ENCODE peak calls at places on chromosomes 2 and 18, in six cellular contexts. X is left ventricle myocardium inferior, A is HEK293T, U is Calu3, G is GDM1, E is RCC 7860. I is an unnamed sample.

GRCh38 chr2:240703417-240704341 is 12.0 kb downstream of the AQP12A start:
- DNase-seq in X (peak; percentile 6), A (no peak), U (no peak), G (no peak), E (no peak), I (no peak)

GRCh38 chr2:37307500-37307899 is 17.1 kb downstream of the PRKD3 start:
- DNase-seq in X (no peak), A (no peak), U (no peak), G (no peak), E (no peak), I (no peak)

GRCh38 chr2:24818721-24819167 is 25.5 kb downstream of the CENPO start:
- DNase-seq in X (no peak), A (no peak), U (no peak), G (no peak), E (no peak), I (no peak)

GRCh38 chr2:127887452-127888219 is 1.9 kb upstream of the AMMECR1L start:
- DNase-seq in X (no peak), A (no peak), U (no peak), G (no peak), E (no peak), I (no peak)

GRCh38 chr2:9232886-9233285 is 26.3 kb downstream of the ASAP2 start:
- DNase-seq in X (no peak), A (no peak), U (no peak), G (no peak), E (peak; percentile 84), I (no peak)

GRCh38 chr2:219358170-219359075 is 25.9 kb upstream of the RESP18 start:
- DNase-seq in X (no peak), A (no peak), U (no peak), G (no peak), E (no peak), I (peak; percentile 15)

GRCh38 chr2:200288670-200289429 is 17.6 kb upstream of the SPATS2L start:
- DNase-seq in X (no peak), A (no peak), U (no peak), G (no peak), E (no peak), I (no peak)

GRCh38 chr2:209633911-209634310 is 137.7 kb upstream of the UNC80 start:
- DNase-seq in X (no peak), A (no peak), U (no peak), G (no peak), E (no peak), I (no peak)

GRCh38 chr2:30230479-30230854 is 867 bp upstream of the LBH start:
- DNase-seq in X (peak; percentile 48), A (no peak), U (no peak), G (no peak), E (no peak), I (no peak)

GRCh38 chr18:31686572-31686971 is 2.2 kb upstream of the B4GALT6 start:
- DNase-seq in X (no peak), A (no peak), U (no peak), G (no peak), E (no peak), I (no peak)

GRCh38 chr2:26401739-26402541 is at the start of gene DRC1:
- DNase-seq in X (peak; percentile 53), A (peak; percentile 95), U (peak; percentile 88), G (no peak), E (no peak), I (peak; percentile 88)

GRCh38 chr2:68482296-68482695 is 14.9 kb downstream of the APLF start:
- DNase-seq in X (no peak), A (no peak), U (no peak), G (no peak), E (no peak), I (no peak)

GRCh38 chr2:160305081-160305750 is 105.1 kb upstream of the ITGB6 start:
- DNase-seq in X (no peak), A (no peak), U (no peak), G (no peak), E (peak; percentile 47), I (no peak)

GRCh38 chr2:232339121-232340081 is 39.1 kb upstream of the ALPP start:
- DNase-seq in X (peak; percentile 11), A (no peak), U (no peak), G (no peak), E (no peak), I (no peak)

GRCh38 chr2:234964631-234965461 is 13.0 kb downstream of the SH3BP4 start:
- DNase-seq in X (no peak), A (no peak), U (no peak), G (no peak), E (peak; percentile 47), I (no peak)

GRCh38 chr2:20595439-20596192 is 55.3 kb downstream of the HS1BP3 start:
- DNase-seq in X (no peak), A (no peak), U (no peak), G (no peak), E (peak; percentile 96), I (no peak)

GRCh38 chr2:4140284-4140962 is 437.0 kb downstream of the DCDC2C start:
- DNase-seq in X (no peak), A (no peak), U (no peak), G (no peak), E (no peak), I (no peak)

GRCh38 chr18:50955246-50955645 is 12.6 kb upstream of the ELAC1 start:
- DNase-seq in X (no peak), A (no peak), U (no peak), G (no peak), E (no peak), I (no peak)

GRCh38 chr2:73290049-73290839 is 3.1 kb downstream of the EGR4 start:
- DNase-seq in X (no peak), A (peak; percentile 49), U (peak; percentile 65), G (peak; percentile 30), E (peak; percentile 23), I (peak; percentile 70)

GRCh38 chr2:168424112-168424951 is 31.7 kb upstream of the CERS6 start:
- DNase-seq in X (no peak), A (no peak), U (no peak), G (no peak), E (no peak), I (no peak)

GRCh38 chr2:223196331-223196730 is 144.3 kb downstream of the KCNE4 start:
- DNase-seq in X (no peak), A (no peak), U (no peak), G (no peak), E (no peak), I (no peak)

GRCh38 chr2:10619643-10620042 is 70.1 kb downstream of the NOL10 start:
- DNase-seq in X (no peak), A (no peak), U (no peak), G (no peak), E (no peak), I (no peak)

GRCh38 chr2:113703404-113704299 is 52.8 kb downstream of the SLC35F5 start:
- DNase-seq in X (no peak), A (no peak), U (no peak), G (no peak), E (no peak), I (no peak)

GRCh38 chr2:46770622-46771021 is 145.0 kb downstream of the MCFD2 start:
- DNase-seq in X (no peak), A (no peak), U (no peak), G (no peak), E (peak; percentile 90), I (peak; percentile 55)

GRCh38 chr2:151043484-151043883 is 218.2 kb downstream of the RBM43 start:
- DNase-seq in X (no peak), A (peak; percentile 20), U (peak; percentile 65), G (no peak), E (peak; percentile 28), I (no peak)

GRCh38 chr2:11750422-11750821 is 4.0 kb downstream of the LPIN1 start:
- DNase-seq in X (no peak), A (no peak), U (no peak), G (no peak), E (no peak), I (no peak)

I was measured in A549.